ENCODE peak calls at places on chromosomes 12 and 14, in four cellular contexts. R is HL-60, E is K562, I is GM12878. X is an unnamed sample.

GRCh38 chr12:51401486-51401885 is 10.3 kb upstream of the GALNT6 start:
- DNase-seq in R (no peak), I (no peak), E (no peak), X (no peak)

GRCh38 chr14:49977126-49977841 is 84.4 kb downstream of the ARF6 start:
- DNase-seq in I (no peak), E (peak; percentile 27), R (no peak), X (peak; percentile 32)

GRCh38 chr12:10234562-10234961 is 21.9 kb downstream of the GABARAPL1 start:
- DNase-seq in I (no peak), E (no peak), R (no peak), X (no peak)

GRCh38 chr12:112443916-112444315 is 25.2 kb downstream of the PTPN11 start:
- DNase-seq in E (no peak), R (no peak), I (no peak), X (no peak)

GRCh38 chr14:36751920-36752319 is 90.3 kb downstream of the PAX9 start:
- DNase-seq in I (no peak), E (no peak), R (no peak), X (no peak)

GRCh38 chr12:132617822-132618682 is 524 bp upstream of the P2RX2 start:
- DNase-seq in R (no peak), I (no peak), E (no peak), X (no peak)

GRCh38 chr12:124695861-124696260 is 128.4 kb upstream of the NCOR2 start:
- DNase-seq in E (no peak), R (no peak), I (no peak), X (no peak)

GRCh38 chr12:22100952-22101748 is 55.1 kb downstream of the CMAS start:
- DNase-seq in I (peak; percentile 13), E (no peak), R (peak; percentile 31), X (no peak)

GRCh38 chr12:121980211-121980891 is 41.3 kb upstream of the BCL7A start:
- DNase-seq in E (no peak), R (peak; percentile 35), I (peak; percentile 42), X (peak; percentile 36)

GRCh38 chr12:91617830-91618229 is 435.2 kb upstream of the DCN start:
- DNase-seq in E (no peak), R (no peak), I (no peak), X (no peak)

GRCh38 chr14:89702151-89702936 is 252.2 kb downstream of the EFCAB11 start:
- DNase-seq in I (no peak), E (no peak), R (no peak), X (no peak)

GRCh38 chr12:115354007-115354452 is 670.1 kb upstream of the TBX3 start:
- DNase-seq in I (no peak), E (no peak), R (no peak), X (no peak)

GRCh38 chr12:119176267-119177055 is 2.3 kb upstream of the HSPB8 start:
- DNase-seq in E (no peak), R (no peak), I (no peak), X (no peak)

GRCh38 chr12:71194657-71195056 is 36.9 kb upstream of the TSPAN8 start:
- DNase-seq in I (no peak), E (no peak), R (no peak), X (no peak)

GRCh38 chr12:79547735-79548347 is 142.9 kb downstream of the PAWR start:
- DNase-seq in R (no peak), I (peak; percentile 9), E (peak; percentile 11), X (no peak)

GRCh38 chr12:9064201-9064814 is 51.4 kb downstream of the A2M start:
- DNase-seq in E (no peak), R (peak; percentile 5), I (no peak), X (peak; percentile 54)

GRCh38 chr12:69732088-69732487 is 6.6 kb upstream of the RAB3IP start:
- DNase-seq in I (no peak), E (no peak), R (no peak), X (no peak)

GRCh38 chr14:92589213-92589852 is 75.8 kb downstream of the RIN3 start:
- DNase-seq in I (no peak), E (no peak), R (no peak), X (no peak)

GRCh38 chr12:80469681-80470080 is 25.6 kb downstream of the PTPRQ start:
- DNase-seq in R (no peak), E (no peak), I (no peak), X (no peak)

GRCh38 chr14:72645706-72646105 is 248.2 kb downstream of the DPF3 start:
- DNase-seq in E (no peak), I (no peak), R (no peak), X (no peak)

GRCh38 chr12:112938751-112939150 is 477 bp downstream of the OAS3 start:
- DNase-seq in E (no peak), R (no peak), I (no peak), X (no peak)

GRCh38 chr12:2893007-2893406 is 2.3 kb downstream of the TULP3 start:
- DNase-seq in R (no peak), E (no peak), I (no peak), X (no peak)

GRCh38 chr12:54603173-54603814 is 14.8 kb upstream of the PPP1R1A start:
- DNase-seq in R (peak; percentile 32), I (peak; percentile 21), E (peak; percentile 77), X (peak; percentile 63)

GRCh38 chr12:94134226-94134795 is 14.1 kb upstream of the PLXNC1 start:
- DNase-seq in R (no peak), E (peak; percentile 56), I (no peak), X (no peak)

GRCh38 chr12:128959931-128960330 is 106.7 kb downstream of the GLT1D1 start:
- DNase-seq in I (no peak), R (no peak), E (no peak), X (no peak)

GRCh38 chr12:69602954-69603353 is 7.8 kb downstream of the LRRC10 start:
- DNase-seq in E (no peak), I (no peak), R (no peak), X (no peak)

GRCh38 chr14:101412741-101413140 is 148.6 kb upstream of the DIO3 start:
- DNase-seq in E (no peak), I (no peak), R (no peak), X (no peak)

GRCh38 chr12:32124637-32125036 is 18.0 kb downstream of the BICD1 start:
- DNase-seq in I (no peak), R (no peak), E (no peak), X (no peak)

GRCh38 chr12:127386723-127387122 is 880.2 kb upstream of the TMEM132C start:
- DNase-seq in I (no peak), R (no peak), E (no peak), X (no peak)

GRCh38 chr14:105216490-105217247 is 31.7 kb upstream of the BTBD6 start:
- DNase-seq in I (no peak), E (no peak), R (no peak), X (no peak)

GRCh38 chr12:98490491-98491453 is 24.6 kb upstream of the TMPO start:
- DNase-seq in R (no peak), I (peak; percentile 64), E (peak; percentile 67), X (peak; percentile 62)

GRCh38 chr14:100914597-100915021 is 11.1 kb upstream of the RTL1 start:
- DNase-seq in I (no peak), R (no peak), E (no peak), X (no peak)

GRCh38 chr12:114444422-114445279 is 38.7 kb upstream of the TBX5 start:
- DNase-seq in R (no peak), E (no peak), I (no peak), X (no peak)

GRCh38 chr14:41606249-41607118 is at the start of gene LRFN5:
- DNase-seq in R (no peak), I (no peak), E (no peak), X (no peak)

GRCh38 chr14:101705733-101706508 is 55.6 kb upstream of the PPP2R5C start:
- DNase-seq in I (no peak), E (no peak), R (no peak), X (no peak)

GRCh38 chr14:51368721-51369163 is 128.7 kb downstream of the TMX1 start:
- DNase-seq in E (no peak), R (no peak), I (no peak), X (no peak)

GRCh38 chr12:116492703-116493324 is 66.4 kb upstream of the MAP1LC3B2 start:
- DNase-seq in I (no peak), R (no peak), E (peak; percentile 83), X (no peak)

GRCh38 chr12:104671407-104672095 is 214.8 kb downstream of the CHST11 start:
- DNase-seq in I (peak; percentile 88), R (peak; percentile 98), E (peak; percentile 43), X (peak; percentile 42)

GRCh38 chr14:33914676-33915516 is 36.0 kb downstream of the EGLN3 start:
- DNase-seq in I (no peak), R (peak; percentile 4), E (peak; percentile 25), X (no peak)
- TF ChIP-seq POLR2AphosphoS5 in I (no peak), R (no peak), E (no peak), X (no peak)

GRCh38 chr12:46944771-46945170 is 119.0 kb upstream of the SLC38A4 start:
- DNase-seq in E (no peak), I (no peak), R (no peak), X (no peak)

GRCh38 chr12:46941981-46942380 is 116.2 kb upstream of the SLC38A4 start:
- DNase-seq in I (no peak), E (no peak), R (no peak), X (no peak)

GRCh38 chr12:46945591-46945990 is 119.8 kb upstream of the SLC38A4 start:
- DNase-seq in E (no peak), R (no peak), I (no peak), X (no peak)

GRCh38 chr12:46944104-46944503 is 118.3 kb upstream of the SLC38A4 start:
- DNase-seq in I (no peak), E (no peak), R (no peak), X (no peak)

GRCh38 chr12:46942579-46942978 is 116.8 kb upstream of the SLC38A4 start:
- DNase-seq in E (no peak), I (no peak), R (no peak), X (no peak)
- TF ChIP-seq SPI1 in E (no peak), I (no peak), R (no peak), X (no peak)

GRCh38 chr14:61516957-61517356 is 178.4 kb upstream of the HIF1A start:
- DNase-seq in I (no peak), E (no peak), R (no peak), X (no peak)

GRCh38 chr14:61517861-61518802 is 177.2 kb upstream of the HIF1A start:
- DNase-seq in I (peak; percentile 48), R (no peak), E (no peak), X (no peak)

GRCh38 chr14:61520546-61520945 is 174.8 kb upstream of the HIF1A start:
- DNase-seq in E (no peak), R (no peak), I (no peak), X (no peak)

GRCh38 chr14:61519735-61520134 is 175.6 kb upstream of the HIF1A start:
- DNase-seq in E (no peak), R (no peak), I (no peak), X (no peak)

GRCh38 chr14:61519106-61519505 is 176.2 kb upstream of the HIF1A start:
- DNase-seq in E (no peak), I (no peak), R (no peak), X (no peak)
- TF ChIP-seq POLR2AphosphoS5 in E (no peak), I (no peak), R (no peak), X (no peak)

GRCh38 chr12:101785671-101786070 is 45.1 kb downstream of the GNPTAB start:
- DNase-seq in I (no peak), E (no peak), R (no peak), X (no peak)
- TF ChIP-seq SPI1 in I (no peak), E (no peak), R (no peak), X (no peak)

X was measured in GM12891.